ENCODE peak calls at places on chromosome 3, in ten cellular contexts. K is psoas muscle, G is choroid plexus epithelial cell, U is breast epithelium, V is ovary, H is HCT116, C is stomach, Z is IMR-90, X is tibial nerve, O is B cell. W is an unnamed sample.
A peak's percentile ranks its signal among the peaks of the same experiment; 100 is the strongest.

GRCh38 chr3:128449111-128449638 is 17.5 kb downstream of the DNAJB8 start:
- DNase-seq in O (no peak), K (no peak), V (no peak), U (no peak), X (no peak), H (no peak), C (no peak), Z (peak; percentile 14), G (no peak), W (no peak)

GRCh38 chr3:162161595-162161994 is 665.0 kb downstream of the OTOL1 start:
- DNase-seq in O (no peak), V (no peak), C (no peak), K (no peak), U (no peak), X (no peak), H (no peak), G (no peak), Z (no peak), W (no peak)

GRCh38 chr3:94456332-94456731 is 393.5 kb downstream of the NSUN3 start:
- DNase-seq in C (no peak), O (no peak), K (no peak), V (no peak), Z (no peak), G (no peak), U (no peak), X (no peak), H (no peak), W (no peak)

GRCh38 chr3:174341014-174341413 is 518.1 kb upstream of the NAALADL2 start:
- DNase-seq in C (no peak), X (no peak), V (no peak), O (no peak), Z (no peak), G (no peak), H (no peak), U (no peak), K (no peak), W (no peak)

GRCh38 chr3:57737840-57738239 is 18.3 kb upstream of the SLMAP start:
- DNase-seq in H (no peak), V (no peak), C (no peak), O (no peak), K (no peak), G (no peak), X (no peak), Z (no peak), U (no peak), W (no peak)

GRCh38 chr3:50626406-50626805 is 9.5 kb downstream of the MAPKAPK3 start:
- DNase-seq in V (no peak), K (no peak), O (no peak), H (no peak), G (no peak), U (no peak), X (no peak), Z (no peak), C (no peak), W (no peak)

GRCh38 chr3:43796041-43796596 is 105.4 kb downstream of the ABHD5 start:
- DNase-seq in U (no peak), G (no peak), O (no peak), V (no peak), H (no peak), X (no peak), C (no peak), K (no peak), Z (no peak), W (no peak)

GRCh38 chr3:128367221-128367620 is 99.5 kb downstream of the DNAJB8 start:
- DNase-seq in G (no peak), H (no peak), C (no peak), Z (no peak), U (no peak), V (no peak), O (no peak), K (no peak), X (no peak), W (no peak)

GRCh38 chr3:194196876-194197275 is 60.9 kb downstream of the HES1 start:
- DNase-seq in H (no peak), K (no peak), X (no peak), V (no peak), G (no peak), C (no peak), O (no peak), U (no peak), Z (no peak), W (no peak)

GRCh38 chr3:194197981-194198695 is 62.2 kb downstream of the HES1 start:
- DNase-seq in K (no peak), X (no peak), C (no peak), O (no peak), H (no peak), G (no peak), Z (no peak), U (no peak), V (no peak), W (no peak)

GRCh38 chr3:194198938-194199337 is 63.0 kb downstream of the HES1 start:
- DNase-seq in V (no peak), O (peak; percentile 51), Z (no peak), K (no peak), C (no peak), H (no peak), X (no peak), G (no peak), U (no peak), W (no peak)

GRCh38 chr3:194195611-194196010 is 59.7 kb downstream of the HES1 start:
- DNase-seq in Z (no peak), X (no peak), G (no peak), U (no peak), H (no peak), C (no peak), O (no peak), K (no peak), V (no peak), W (no peak)

DNA sequence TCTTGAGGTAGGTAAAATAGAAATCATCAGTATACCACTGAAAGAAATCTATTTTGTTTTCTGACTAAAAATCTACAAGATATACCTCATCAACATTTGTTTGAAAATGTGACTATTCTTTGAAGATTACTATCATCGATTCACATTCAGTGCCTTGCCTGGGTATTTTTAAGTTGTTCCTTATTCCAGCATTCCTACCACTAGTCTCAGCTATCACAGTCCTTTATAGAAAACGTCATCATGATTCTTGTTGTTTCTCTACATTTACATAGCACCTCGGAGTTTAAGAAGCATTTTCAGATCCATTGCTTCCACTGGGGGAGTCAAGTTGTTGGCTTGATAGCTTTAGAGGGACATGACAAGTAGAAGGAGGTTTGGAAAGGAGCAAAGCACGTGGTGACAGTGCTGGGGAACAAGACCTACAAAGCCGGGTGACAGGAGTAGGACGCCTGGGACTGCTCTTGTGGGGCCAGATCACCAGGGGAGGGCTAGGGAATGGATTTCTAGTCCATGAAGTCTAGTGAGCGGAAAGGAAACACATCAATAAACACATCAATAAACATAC is 61.5 kb downstream of the HES1 start:
- DNase-seq in X (no peak), C (no peak), H (no peak), G (no peak), U (no peak), K (no peak), V (no peak), Z (no peak), O (no peak), W (no peak)
- TF ChIP-seq CTCF in X (no peak), C (no peak), H (no peak), G (no peak), U (no peak), K (no peak), V (no peak), Z (no peak), O (no peak), W (no peak)

GRCh38 chr3:113498221-113499005 is 16.5 kb downstream of the SPICE1 start:
- DNase-seq in X (no peak), C (no peak), H (no peak), V (no peak), K (no peak), O (no peak), U (no peak), G (peak; percentile 93), Z (peak; percentile 87), W (no peak)

GRCh38 chr3:113496924-113497323 is 18.0 kb downstream of the SPICE1 start:
- DNase-seq in G (peak; percentile 79), C (no peak), Z (peak; percentile 53), U (no peak), O (no peak), H (no peak), K (no peak), V (no peak), X (no peak), W (no peak)

GRCh38 chr3:113499081-113499480 is 15.9 kb downstream of the SPICE1 start:
- DNase-seq in H (no peak), O (no peak), X (no peak), G (peak; percentile 61), K (no peak), V (no peak), C (no peak), U (no peak), Z (peak; percentile 16), W (no peak)

GRCh38 chr3:113495035-113495434 is 19.9 kb downstream of the SPICE1 start:
- DNase-seq in K (no peak), V (no peak), U (no peak), Z (peak; percentile 44), C (no peak), O (peak; percentile 54), H (peak; percentile 23), X (no peak), G (peak; percentile 75), W (no peak)
- TF ChIP-seq CTCF in K (peak; percentile 61), V (no peak), U (peak; percentile 34), Z (peak; percentile 44), C (peak; percentile 43), O (peak; percentile 57), H (peak; percentile 48), X (no peak), G (peak; percentile 65), W (no peak)

GRCh38 chr3:151419806-151420205 is 35.3 kb upstream of the P2RY12 start:
- DNase-seq in K (no peak), G (no peak), U (no peak), X (no peak), Z (no peak), H (no peak), C (no peak), O (no peak), V (no peak), W (no peak)

GRCh38 chr3:151426337-151426648 is 34.6 kb downstream of the IGSF10 start:
- DNase-seq in K (no peak), O (peak; percentile 10), H (peak; percentile 15), G (no peak), U (no peak), C (no peak), V (no peak), X (no peak), Z (no peak), W (no peak)

GRCh38 chr3:151425640-151426336 is 35.1 kb downstream of the IGSF10 start:
- DNase-seq in H (no peak), O (no peak), K (no peak), V (no peak), X (no peak), U (no peak), G (peak; percentile 24), C (no peak), Z (no peak), W (no peak)

GRCh38 chr3:151423091-151423490 is 37.8 kb downstream of the IGSF10 start:
- DNase-seq in H (no peak), K (no peak), G (no peak), X (no peak), Z (no peak), O (no peak), V (no peak), C (no peak), U (no peak), W (no peak)

DNA sequence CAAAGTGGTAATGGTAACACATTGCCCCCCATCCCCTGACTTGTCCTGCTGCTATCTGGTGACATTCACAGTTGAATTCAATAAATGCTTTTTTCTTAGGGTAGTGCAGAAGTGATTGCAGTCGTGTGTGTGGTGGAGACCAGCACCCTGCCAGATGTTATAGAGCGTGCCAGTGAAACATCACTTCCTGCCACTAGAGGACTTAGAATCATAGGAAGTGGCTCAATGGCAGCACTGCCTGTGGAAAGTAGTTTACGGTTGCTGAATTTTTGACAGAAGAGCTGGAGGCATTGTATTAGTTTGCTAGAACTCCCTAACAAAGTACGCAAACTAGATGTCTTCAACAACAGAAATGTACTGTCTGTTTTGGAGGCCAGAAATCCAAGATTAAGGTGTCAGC is 37.4 kb upstream of the P2RY12 start:
- DNase-seq in K (no peak), Z (no peak), C (no peak), V (no peak), U (no peak), G (no peak), H (no peak), O (no peak), X (no peak), W (no peak)
- TF ChIP-seq CTCF in K (no peak), Z (no peak), C (no peak), V (no peak), U (no peak), G (peak; percentile 3), H (no peak), O (no peak), X (no peak), W (no peak)

DNA sequence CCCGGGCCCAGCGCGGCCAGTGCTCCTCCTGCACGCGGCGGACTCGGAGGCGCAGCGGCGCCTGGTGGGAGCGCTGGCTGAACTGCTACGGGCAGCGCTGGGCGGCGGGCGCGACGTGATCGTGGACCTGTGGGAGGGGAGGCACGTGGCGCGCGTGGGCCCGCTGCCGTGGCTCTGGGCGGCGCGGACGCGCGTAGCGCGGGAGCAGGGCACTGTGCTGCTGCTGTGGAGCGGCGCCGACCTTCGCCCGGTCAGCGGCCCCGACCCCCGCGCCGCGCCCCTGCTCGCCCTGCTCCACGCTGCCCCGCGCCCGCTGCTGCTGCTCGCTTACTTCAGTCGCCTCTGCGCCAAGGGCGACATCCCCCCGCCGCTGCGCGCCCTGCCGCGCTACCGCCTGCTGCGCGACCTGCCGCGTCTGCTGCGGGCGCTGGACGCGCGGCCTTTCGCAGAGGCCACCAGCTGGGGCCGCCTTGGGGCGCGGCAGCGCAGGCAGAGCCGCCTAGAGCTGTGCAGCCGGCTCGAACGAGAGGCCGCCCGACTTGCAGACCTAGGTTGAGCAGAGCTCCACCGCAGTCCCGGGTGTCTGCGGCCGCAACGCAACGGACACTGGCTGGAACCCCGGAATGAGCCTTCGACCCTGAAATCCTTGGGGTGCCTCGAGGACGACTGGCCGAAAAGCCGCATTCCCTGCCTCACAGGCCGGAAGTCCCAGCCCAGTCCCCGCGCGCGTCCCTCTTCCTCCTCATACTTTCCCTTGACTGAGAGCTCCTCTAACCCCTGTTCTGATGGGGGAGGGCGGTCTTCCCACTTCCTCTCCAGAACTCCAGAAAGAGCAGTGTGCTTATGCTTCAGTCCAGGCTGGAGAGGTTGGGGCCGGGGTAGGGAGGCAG is 1.4 kb upstream of the IL17RC start:
- DNase-seq in H (no peak), U (peak; percentile 53), C (peak; percentile 76), O (peak; percentile 43), X (peak; percentile 61), K (peak; percentile 85), G (peak; percentile 67), Z (peak; percentile 52), V (peak; percentile 79), W (peak; percentile 71)
- TF ChIP-seq CTCF in H (no peak), U (no peak), C (peak; percentile 46), O (no peak), X (peak; percentile 32), K (peak; percentile 24), G (peak; percentile 52), Z (peak; percentile 53), V (peak; percentile 63), W (no peak)